ENCODE peak calls at places on chromosomes 6 and 20, in five cellular contexts. T is fibroblast of lung, G is A549, S is foreskin fibroblast, L is transverse colon. O is an unnamed sample.

GRCh38 chr20:54201268-54201846 is 6.5 kb upstream of the PFDN4 start:
- DNase-seq in T (no peak), S (no peak), L (no peak), G (no peak), O (no peak)

GRCh38 chr20:10508468-10509251 is 73.6 kb downstream of the SLX4IP start:
- DNase-seq in L (no peak), G (no peak), T (peak; percentile 76), S (peak; percentile 48), O (no peak)

GRCh38 chr6:90458353-90459224 is 128.3 kb downstream of the MAP3K7 start:
- DNase-seq in L (no peak), G (no peak), S (no peak), T (no peak), O (no peak)

GRCh38 chr6:108883172-108883571 is 35.0 kb downstream of the ARMC2 start:
- DNase-seq in G (no peak), S (no peak), T (no peak), L (no peak), O (no peak)

GRCh38 chr20:13297105-13297899 is 76.2 kb downstream of the ISM1 start:
- DNase-seq in T (no peak), L (no peak), G (no peak), S (no peak), O (no peak)

GRCh38 chr6:87789900-87790290 is 87.9 kb upstream of the AKIRIN2 start:
- DNase-seq in L (no peak), T (no peak), S (no peak), G (peak; percentile 7), O (no peak)

GRCh38 chr6:48111143-48111506 is at the start of gene PTCHD4:
- DNase-seq in T (peak; percentile 48), G (no peak), S (peak; percentile 18), L (no peak), O (no peak)

GRCh38 chr6:125519367-125519766 is 217.6 kb upstream of the HDDC2 start:
- DNase-seq in T (peak; percentile 29), G (no peak), L (no peak), S (no peak), O (no peak)

GRCh38 chr20:18252597-18253451 is 35.5 kb upstream of the ZNF133 start:
- DNase-seq in T (no peak), L (no peak), S (no peak), G (peak; percentile 79), O (no peak)

GRCh38 chr6:106509420-106510089 is 119.7 kb downstream of the RTN4IP1 start:
- DNase-seq in L (no peak), S (no peak), T (peak; percentile 43), G (no peak), O (no peak)

GRCh38 chr6:32095338-32096086 is 13.6 kb downstream of the TNXB start:
- DNase-seq in T (no peak), G (no peak), S (no peak), L (no peak), O (no peak)
- TF ChIP-seq CTCF in T (peak; percentile 10), G (no peak), S (no peak), L (no peak), O (peak; percentile 4)

GRCh38 chr20:61664741-61665320 is 400.9 kb downstream of the TAF4 start:
- DNase-seq in L (no peak), T (no peak), S (no peak), G (no peak), O (no peak)

GRCh38 chr20:61665746-61666470 is 399.8 kb downstream of the TAF4 start:
- DNase-seq in G (no peak), T (no peak), L (no peak), S (no peak), O (no peak)

GRCh38 chr20:61668064-61668463 is 397.6 kb downstream of the TAF4 start:
- DNase-seq in L (no peak), S (no peak), T (no peak), G (no peak), O (no peak)

GRCh38 chr20:61667056-61667792 is 398.5 kb downstream of the TAF4 start:
- DNase-seq in L (no peak), S (no peak), G (no peak), T (no peak), O (no peak)

GRCh38 chr20:61666471-61666832 is 399.2 kb downstream of the TAF4 start:
- DNase-seq in T (no peak), S (no peak), G (no peak), L (no peak), O (no peak)
- TF ChIP-seq CTCF in T (no peak), S (no peak), G (no peak), L (no peak), O (no peak)

GRCh38 chr20:48198951-48199431 is 413.7 kb upstream of the SULF2 start:
- DNase-seq in G (no peak), T (no peak), S (peak; percentile 12), L (no peak), O (peak; percentile 3)
- TF ChIP-seq CTCF in G (no peak), T (no peak), S (no peak), L (no peak), O (no peak)

DNA sequence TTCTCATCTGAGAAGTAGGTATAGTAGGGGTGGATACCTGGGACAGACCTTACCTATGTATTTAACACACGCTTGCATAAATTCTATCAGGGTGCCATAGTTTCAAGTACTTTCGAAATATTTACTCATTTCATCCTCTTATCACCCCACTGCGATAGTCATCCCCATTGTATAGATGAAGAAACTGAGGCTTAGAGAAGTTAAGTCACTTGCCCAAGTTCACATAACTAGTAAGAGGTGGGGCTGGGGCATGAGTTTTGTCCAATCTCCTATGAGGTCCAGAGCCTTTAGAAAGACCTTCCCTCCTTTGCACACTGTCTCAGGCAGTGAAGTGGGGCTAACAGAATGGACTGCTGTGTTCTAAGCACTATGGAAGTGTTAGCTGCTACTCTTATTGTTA is 6.2 kb downstream of the TULP1 start:
- DNase-seq in T (no peak), S (no peak), L (no peak), G (no peak), O (no peak)
- TF ChIP-seq CTCF in T (no peak), S (no peak), L (no peak), G (no peak), O (no peak)

DNA sequence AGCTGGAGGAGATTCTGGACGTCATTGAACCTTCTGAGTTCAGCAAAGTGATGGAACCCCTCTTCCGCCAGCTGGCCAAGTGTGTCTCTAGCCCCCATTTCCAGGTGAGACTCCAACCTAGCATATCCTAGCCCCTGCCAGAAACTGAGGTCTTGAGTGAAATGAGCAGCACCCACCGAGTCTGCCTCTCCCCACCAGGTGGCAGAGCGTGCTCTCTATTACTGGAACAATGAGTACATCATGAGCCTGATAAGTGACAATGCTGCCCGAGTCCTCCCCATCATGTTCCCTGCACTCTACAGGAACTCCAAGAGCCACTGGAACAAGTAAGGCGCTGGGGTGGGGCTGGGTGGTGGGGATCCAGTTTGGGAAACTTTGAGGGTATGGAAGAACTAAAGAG is 4.6 kb downstream of the MEA1 start:
- DNase-seq in S (no peak), T (peak; percentile 28), L (no peak), G (no peak), O (no peak)
- TF ChIP-seq CTCF in S (peak; percentile 55), T (peak; percentile 52), L (peak; percentile 27), G (peak; percentile 39), O (peak; percentile 33)

GRCh38 chr6:140284871-140285270 is 910.4 kb upstream of the CITED2 start:
- DNase-seq in G (no peak), S (no peak), L (no peak), T (no peak), O (no peak)
- TF ChIP-seq CTCF in G (no peak), S (no peak), L (no peak), T (no peak), O (no peak)

GRCh38 chr20:43838703-43839060 is 76.0 kb upstream of the TOX2 start:
- DNase-seq in G (no peak), S (no peak), L (no peak), T (no peak), O (no peak)

GRCh38 chr20:43839793-43840199 is 74.9 kb upstream of the TOX2 start:
- DNase-seq in G (no peak), T (no peak), S (no peak), L (no peak), O (no peak)

GRCh38 chr20:43837856-43838702 is 76.6 kb upstream of the TOX2 start:
- DNase-seq in G (no peak), L (no peak), S (no peak), T (no peak), O (no peak)

GRCh38 chr20:43842126-43843020 is 72.3 kb upstream of the TOX2 start:
- DNase-seq in L (no peak), S (no peak), G (no peak), T (no peak), O (no peak)

DNA sequence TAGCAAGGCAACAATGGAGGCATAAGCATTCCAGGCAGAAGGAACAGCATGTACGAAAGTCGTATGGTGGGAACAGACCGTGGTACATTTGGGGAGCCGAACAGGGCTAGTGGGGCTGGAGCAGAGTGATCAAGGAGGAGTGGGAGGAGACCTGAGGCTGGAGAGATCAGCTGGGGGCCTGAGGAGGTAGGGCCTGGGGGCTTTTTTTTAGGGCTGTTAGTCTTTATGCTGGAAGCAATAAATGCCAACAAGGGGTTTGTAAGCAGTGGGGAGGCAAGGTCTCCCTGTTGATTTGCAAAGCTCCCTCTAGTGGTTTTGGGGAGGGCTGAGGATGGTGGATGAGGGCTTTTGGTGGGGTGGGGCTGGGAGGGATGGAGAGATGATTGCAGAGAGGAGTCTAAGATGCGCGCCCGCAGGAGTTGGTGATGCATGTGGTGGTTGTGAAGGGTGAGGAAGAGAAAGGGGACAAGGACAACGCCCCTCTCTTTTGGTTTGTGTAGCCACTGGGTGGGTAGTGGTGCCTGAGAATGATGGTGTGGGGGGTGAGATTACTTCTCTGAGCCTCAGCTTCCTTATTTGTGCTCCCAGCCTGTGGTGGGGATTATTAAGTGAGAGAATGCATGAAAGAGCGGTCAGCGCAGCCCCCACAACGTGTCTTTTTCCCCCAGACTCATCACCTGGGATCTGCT is 74.1 kb upstream of the TOX2 start:
- DNase-seq in T (peak; percentile 44), G (peak; percentile 80), L (peak; percentile 13), S (no peak), O (no peak)
- TF ChIP-seq CTCF in T (peak; percentile 54), G (peak; percentile 45), L (no peak), S (peak; percentile 41), O (peak; percentile 45)